ENCODE peak calls at places on chromosomes 6 and 20, in seven cellular contexts. P, X, U, N, H, I and W are unnamed samples.
A peak's percentile ranks its signal among the peaks of the same experiment; 100 is the strongest.

GRCh38 chr20:57398901-57399535 is 7.8 kb downstream of the RBM38 start:
- DNase-seq in X (no peak), N (no peak), P (no peak), I (no peak), U (no peak), H (no peak), W (no peak)

GRCh38 chr6:151808331-151809241 is 1.1 kb downstream of the ESR1 start:
- DNase-seq in N (peak; percentile 43), U (no peak), H (peak; percentile 30), P (no peak), I (peak; percentile 46), X (no peak), W (no peak)

GRCh38 chr6:85458782-85459181 is 8.9 kb downstream of the NT5E start:
- DNase-seq in X (no peak), H (no peak), P (peak; percentile 59), N (no peak), I (no peak), U (no peak), W (no peak)

GRCh38 chr6:53547166-53547814 is 2.4 kb upstream of the GCLC start:
- DNase-seq in U (no peak), I (no peak), X (no peak), P (no peak), H (no peak), N (no peak), W (no peak)

GRCh38 chr6:83008631-83009030 is 57.0 kb downstream of the UBE3D start:
- DNase-seq in U (no peak), P (no peak), X (no peak), I (no peak), H (no peak), N (no peak), W (no peak)

GRCh38 chr6:139713911-139714527 is 339.6 kb upstream of the CITED2 start:
- DNase-seq in P (peak; percentile 5), I (no peak), X (no peak), H (no peak), U (no peak), N (no peak), W (no peak)

GRCh38 chr20:3935295-3935955 is 46.2 kb downstream of the PANK2 start:
- DNase-seq in N (no peak), I (no peak), H (no peak), X (no peak), P (no peak), U (no peak), W (no peak)

GRCh38 chr6:89008299-89008698 is 44.9 kb upstream of the RNGTT start:
- DNase-seq in I (no peak), P (no peak), N (no peak), U (no peak), H (no peak), X (no peak), W (no peak)

GRCh38 chr6:136873733-136874132 is 48.4 kb upstream of the SLC35D3 start:
- DNase-seq in P (peak; percentile 32), U (no peak), H (no peak), N (no peak), X (no peak), I (no peak), W (no peak)

GRCh38 chr20:5195655-5196054 is 68.8 kb downstream of the CDS2 start:
- DNase-seq in H (no peak), I (no peak), U (no peak), X (no peak), N (no peak), P (peak; percentile 42), W (no peak)

GRCh38 chr6:12440981-12441380 is 150.8 kb downstream of the EDN1 start:
- DNase-seq in P (no peak), X (no peak), H (no peak), U (no peak), I (no peak), N (no peak), W (no peak)

GRCh38 chr6:89567635-89568390 is 70.7 kb downstream of the LYRM2 start:
- DNase-seq in H (no peak), P (no peak), N (no peak), I (no peak), U (no peak), X (peak; percentile 38), W (no peak)

GRCh38 chr20:13858496-13859270 is 73.9 kb downstream of the NDUFAF5 start:
- DNase-seq in X (no peak), I (no peak), P (no peak), N (no peak), H (no peak), U (no peak), W (no peak)

GRCh38 chr6:31834704-31835375 is 7.3 kb downstream of the HSPA1B start:
- DNase-seq in X (peak; percentile 82), N (peak; percentile 78), P (peak; percentile 89), H (no peak), U (peak; percentile 79), I (peak; percentile 71), W (peak; percentile 41)

GRCh38 chr6:42104807-42105713 is 37.4 kb downstream of the C6orf132 start:
- DNase-seq in N (no peak), P (no peak), U (no peak), I (no peak), X (no peak), H (no peak), W (no peak)

GRCh38 chr6:158797331-158798202 is 21.6 kb downstream of the EZR start:
- DNase-seq in P (peak; percentile 57), U (no peak), N (no peak), I (no peak), X (no peak), H (no peak), W (no peak)

GRCh38 chr20:57697540-57697939 is 12.3 kb downstream of the PMEPA1 start:
- DNase-seq in P (no peak), I (no peak), U (no peak), X (no peak), H (no peak), N (no peak), W (no peak)

GRCh38 chr20:8667306-8667705 is 401.6 kb upstream of the PLCB4 start:
- DNase-seq in N (no peak), P (no peak), H (no peak), U (no peak), I (no peak), X (no peak), W (no peak)

GRCh38 chr6:164025180-164025579 is 610.7 kb downstream of the QKI start:
- DNase-seq in H (no peak), U (no peak), P (no peak), N (no peak), X (no peak), I (no peak), W (no peak)

GRCh38 chr20:24079661-24080412 is 91.3 kb upstream of the GGTLC1 start:
- DNase-seq in U (no peak), N (no peak), H (no peak), X (no peak), I (no peak), P (no peak), W (no peak)

GRCh38 chr20:58875541-58876134 is 23.1 kb downstream of the GNAS start:
- DNase-seq in I (no peak), X (no peak), P (peak; percentile 72), N (no peak), U (no peak), H (no peak), W (no peak)

DNA sequence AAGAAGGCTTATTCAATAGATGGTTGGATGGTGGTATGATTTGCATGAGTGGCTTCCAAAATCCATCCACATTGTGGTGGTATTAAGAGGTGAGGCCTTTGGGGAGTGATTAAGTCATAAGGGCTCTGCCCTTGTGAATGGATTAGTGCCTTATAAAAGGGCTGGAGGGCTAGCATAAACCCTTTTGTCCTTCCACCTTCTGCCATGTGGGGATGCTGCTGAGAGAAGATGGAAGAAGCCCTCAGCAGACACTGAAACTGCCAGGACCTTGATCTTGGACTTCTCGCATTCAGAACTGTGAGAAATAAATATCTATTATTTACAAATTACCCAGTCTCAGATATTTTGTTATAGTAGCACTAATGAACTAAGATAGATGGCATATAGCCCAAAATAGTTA is 27.8 kb upstream of the SRPK1 start:
- DNase-seq in N (no peak), P (peak; percentile 11), X (no peak), U (no peak), I (no peak), H (no peak), W (no peak)
- TF ChIP-seq CTCF in N (no peak), P (peak; percentile 43), X (no peak), U (no peak), I (peak; percentile 13), H (no peak), W (peak; percentile 19)

DNA sequence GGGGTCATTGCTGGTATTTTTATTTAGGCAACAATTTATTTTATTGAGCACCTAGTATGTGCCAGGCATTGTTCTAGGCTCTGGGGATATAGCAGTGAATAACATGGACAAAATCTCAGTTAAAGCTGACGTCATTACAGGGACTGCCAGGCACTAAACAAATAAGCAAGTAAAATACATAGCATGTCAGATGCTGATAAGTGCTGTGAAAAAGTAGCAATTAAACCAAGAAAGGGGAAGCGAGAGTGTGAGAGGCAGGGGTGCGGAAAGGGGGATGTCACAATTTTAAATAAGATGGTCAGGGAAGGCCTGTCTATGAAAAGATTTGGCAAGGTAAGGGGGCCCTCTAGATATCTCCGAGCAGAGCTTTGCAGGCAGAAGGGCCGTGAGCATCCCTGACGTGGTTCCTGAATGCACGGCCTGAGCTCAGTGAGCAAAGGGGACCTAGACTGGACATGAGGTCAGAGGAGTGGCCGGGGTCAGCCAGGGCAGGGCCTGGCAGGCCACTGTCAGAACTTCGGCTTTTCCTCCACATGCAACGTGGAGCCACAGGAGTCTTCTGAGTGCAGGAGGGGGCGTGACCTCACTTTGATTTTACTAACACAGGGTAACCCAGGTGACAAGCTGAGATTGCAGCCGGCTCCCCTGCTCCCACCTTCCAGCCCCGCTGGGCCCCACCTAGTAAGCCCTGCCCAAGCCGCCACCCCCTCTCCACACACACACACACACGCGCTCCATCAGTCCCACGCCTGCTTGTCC is 24.2 kb upstream of the SIRPA start:
- DNase-seq in H (no peak), P (no peak), I (no peak), N (no peak), X (no peak), U (no peak), W (no peak)
- TF ChIP-seq CTCF in H (no peak), P (no peak), I (no peak), N (no peak), X (no peak), U (no peak), W (no peak)

GRCh38 chr6:125215252-125215819 is 61.8 kb downstream of the TPD52L1 start:
- DNase-seq in H (no peak), X (no peak), U (no peak), I (no peak), N (no peak), P (no peak), W (no peak)

GRCh38 chr6:125212377-125212776 is 58.8 kb downstream of the TPD52L1 start:
- DNase-seq in U (no peak), N (no peak), H (no peak), P (no peak), X (no peak), I (no peak), W (no peak)

GRCh38 chr6:125216015-125216414 is 62.4 kb downstream of the TPD52L1 start:
- DNase-seq in I (no peak), P (no peak), U (no peak), H (no peak), X (no peak), N (no peak), W (no peak)

GRCh38 chr6:125211352-125211751 is 57.8 kb downstream of the TPD52L1 start:
- DNase-seq in P (no peak), N (no peak), H (no peak), I (no peak), X (no peak), U (no peak), W (no peak)

GRCh38 chr6:125213936-125214335 is 60.4 kb downstream of the TPD52L1 start:
- DNase-seq in X (no peak), P (no peak), I (no peak), H (no peak), U (no peak), N (no peak), W (no peak)
- TF ChIP-seq CTCF in X (no peak), P (no peak), I (no peak), H (no peak), U (no peak), N (no peak), W (no peak)

GRCh38 chr20:54980321-54980960 is 505.0 kb downstream of the DOK5 start:
- DNase-seq in I (peak; percentile 8), N (no peak), U (no peak), P (peak; percentile 1), H (no peak), X (no peak), W (no peak)
- TF ChIP-seq CTCF in I (peak; percentile 61), N (peak; percentile 17), U (no peak), P (peak; percentile 31), H (no peak), X (no peak), W (peak; percentile 32)